ENCODE peak calls at places on chromosomes 13 and 19, in ten cellular contexts. U, A, D, O, Q, G, S, R, K and M are unnamed samples.

GRCh38 chr19:17005000-17005399 is 21.6 kb downstream of the CPAMD8 start:
- DNase-seq in U (no peak), A (no peak), D (no peak), O (no peak), Q (no peak), G (no peak), S (no peak), R (peak), K (no peak), M (no peak)

GRCh38 chr13:89380101-89380500 is 1708.9 kb downstream of the SLITRK5 start:
- DNase-seq in U (no peak), A (no peak), D (no peak), O (no peak), Q (no peak), G (no peak), S (no peak), R (no peak), K (no peak), M (no peak)

GRCh38 chr19:52898101-52898500 is 666 bp upstream of the ZNF320 start:
- DNase-seq in U (peak), A (no peak), D (no peak), O (no peak), Q (peak), G (peak), S (no peak), R (peak), K (no peak), M (no peak)

GRCh38 chr13:47499358-47500150 is 501.5 kb downstream of the SUCLA2 start:
- DNase-seq in U (no peak), A (no peak), D (no peak), O (peak), Q (no peak), G (no peak), S (peak), R (no peak), K (no peak), M (no peak)

GRCh38 chr13:29934531-29935308 is 84.3 kb upstream of the UBL3 start:
- DNase-seq in U (no peak), A (no peak), D (no peak), O (no peak), Q (no peak), G (no peak), S (no peak), R (no peak), K (no peak), M (no peak)

GRCh38 chr19:5314012-5314906 is 26.4 kb downstream of the PTPRS start:
- DNase-seq in U (no peak), A (no peak), D (no peak), O (peak), Q (no peak), G (no peak), S (no peak), R (no peak), K (no peak), M (no peak)

GRCh38 chr19:719081-719512 is 10.4 kb downstream of the PALM start:
- DNase-seq in U (no peak), A (no peak), D (no peak), O (no peak), Q (peak), G (peak), S (no peak), R (peak), K (no peak), M (no peak)

GRCh38 chr19:10036601-10037071 is 23.4 kb downstream of the RDH8 start:
- DNase-seq in U (no peak), A (no peak), D (no peak), O (no peak), Q (no peak), G (no peak), S (no peak), R (no peak), K (no peak), M (no peak)

GRCh38 chr19:38044267-38045111 is 137.5 kb downstream of the SIPA1L3 start:
- DNase-seq in U (no peak), A (no peak), D (no peak), O (no peak), Q (no peak), G (no peak), S (peak), R (no peak), K (no peak), M (no peak)

GRCh38 chr19:6516018-6516658 is 14.0 kb upstream of the TUBB4A start:
- DNase-seq in U (peak), A (peak), D (peak), O (no peak), Q (peak), G (peak), S (peak), R (peak), K (peak), M (peak)

GRCh38 chr13:106145997-106146864 is 389.2 kb downstream of the EFNB2 start:
- DNase-seq in U (no peak), A (no peak), D (no peak), O (no peak), Q (no peak), G (no peak), S (no peak), R (no peak), K (no peak), M (peak)

GRCh38 chr13:76992548-76993001 is 694 bp downstream of the CLN5 start:
- DNase-seq in U (peak), A (no peak), D (peak), O (no peak), Q (no peak), G (no peak), S (peak), R (peak), K (peak), M (peak)

GRCh38 chr19:27777726-27778125 is 1435.2 kb downstream of the UQCRFS1 start:
- DNase-seq in U (no peak), A (no peak), D (no peak), O (no peak), Q (no peak), G (no peak), S (no peak), R (peak), K (no peak), M (no peak)

GRCh38 chr13:23159205-23159586 is 21.6 kb upstream of the SGCG start:
- DNase-seq in U (peak), A (no peak), D (no peak), O (no peak), Q (peak), G (no peak), S (peak), R (peak), K (no peak), M (no peak)

GRCh38 chr19:1777149-1777548 is 23.8 kb downstream of the ONECUT3 start:
- DNase-seq in U (no peak), A (no peak), D (no peak), O (no peak), Q (no peak), G (no peak), S (no peak), R (no peak), K (no peak), M (no peak)

GRCh38 chr13:112056739-112057433 is 10.1 kb upstream of the SOX1 start:
- DNase-seq in U (no peak), A (no peak), D (no peak), O (no peak), Q (peak), G (no peak), S (no peak), R (peak), K (no peak), M (no peak)

GRCh38 chr13:38564751-38565150 is 122.1 kb upstream of the FREM2 start:
- DNase-seq in U (no peak), A (no peak), D (no peak), O (no peak), Q (no peak), G (no peak), S (peak), R (no peak), K (no peak), M (no peak)

GRCh38 chr13:61531383-61532065 is 115.9 kb upstream of the PCDH20 start:
- DNase-seq in U (no peak), A (no peak), D (no peak), O (peak), Q (no peak), G (no peak), S (no peak), R (no peak), K (no peak), M (no peak)
- H3K4me3 ChIP-seq in U (no peak), A (no peak), D (no peak), O (no peak), Q (no peak), G (no peak), S (no peak), R (no peak), K (no peak), M (no peak)

DNA sequence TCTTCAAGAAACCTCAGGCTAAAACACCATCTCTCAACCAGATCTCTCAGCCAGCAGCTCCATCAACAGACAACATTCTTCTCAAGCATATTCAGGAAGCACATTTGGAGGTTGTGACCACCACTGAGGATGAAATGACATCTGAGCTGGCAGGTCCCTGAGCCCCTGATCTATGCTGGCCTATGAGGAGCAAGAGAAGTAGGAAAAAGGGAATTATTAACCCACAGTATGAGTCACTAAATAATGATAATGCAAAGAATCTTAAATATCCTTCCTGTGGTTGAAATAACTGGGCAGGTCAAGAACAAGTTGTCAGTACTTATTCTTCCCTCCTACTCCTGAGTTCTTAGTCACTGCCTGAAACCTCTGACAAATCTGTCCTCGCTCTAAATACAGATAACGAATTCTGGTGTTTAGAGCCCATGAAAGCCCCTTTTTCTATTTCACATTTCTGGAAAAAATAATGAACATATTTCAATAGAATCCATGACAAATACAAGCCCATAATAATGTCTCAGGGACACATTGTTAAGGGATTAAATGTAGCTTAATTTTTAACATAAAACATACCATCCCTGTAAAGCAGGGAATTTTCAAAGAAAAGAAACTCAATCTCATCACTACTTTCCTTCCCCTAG is 225.8 kb upstream of the IRS2 start:
- DNase-seq in U (no peak), A (no peak), D (no peak), O (no peak), Q (no peak), G (no peak), S (peak), R (no peak), K (no peak), M (no peak)
- H3K4me3 ChIP-seq in U (no peak), A (no peak), D (no peak), O (no peak), Q (no peak), G (no peak), S (no peak), R (no peak), K (no peak), M (no peak)

GRCh38 chr13:33204130-33204927 is 81.2 kb downstream of the STARD13 start:
- DNase-seq in U (peak), A (peak), D (peak), O (no peak), Q (no peak), G (peak), S (peak), R (no peak), K (no peak), M (no peak)
- H3K4me3 ChIP-seq in U (peak), A (peak), D (peak), O (no peak), Q (no peak), G (peak), S (peak), R (no peak), K (peak), M (peak)

GRCh38 chr13:110697842-110698241 is 8.1 kb downstream of the CARS2 start:
- DNase-seq in U (no peak), A (no peak), D (no peak), O (no peak), Q (no peak), G (no peak), S (no peak), R (no peak), K (no peak), M (no peak)
- H3K4me3 ChIP-seq in U (no peak), A (no peak), D (no peak), O (no peak), Q (no peak), G (no peak), S (no peak), R (no peak), K (no peak), M (no peak)

GRCh38 chr13:99495478-99496321 is 5.6 kb upstream of the TM9SF2 start:
- DNase-seq in U (no peak), A (no peak), D (no peak), O (no peak), Q (no peak), G (no peak), S (no peak), R (no peak), K (no peak), M (no peak)

GRCh38 chr13:99498304-99499161 is 2.7 kb upstream of the TM9SF2 start:
- DNase-seq in U (peak), A (peak), D (peak), O (peak), Q (peak), G (peak), S (peak), R (peak), K (peak), M (peak)

GRCh38 chr13:99501135-99501951 is at the start of gene TM9SF2:
- DNase-seq in U (peak), A (peak), D (peak), O (peak), Q (peak), G (peak), S (peak), R (peak), K (peak), M (peak)

GRCh38 chr13:99500839-99501134 is 485 bp upstream of the TM9SF2 start:
- DNase-seq in U (no peak), A (no peak), D (no peak), O (no peak), Q (no peak), G (no peak), S (no peak), R (no peak), K (no peak), M (no peak)

DNA sequence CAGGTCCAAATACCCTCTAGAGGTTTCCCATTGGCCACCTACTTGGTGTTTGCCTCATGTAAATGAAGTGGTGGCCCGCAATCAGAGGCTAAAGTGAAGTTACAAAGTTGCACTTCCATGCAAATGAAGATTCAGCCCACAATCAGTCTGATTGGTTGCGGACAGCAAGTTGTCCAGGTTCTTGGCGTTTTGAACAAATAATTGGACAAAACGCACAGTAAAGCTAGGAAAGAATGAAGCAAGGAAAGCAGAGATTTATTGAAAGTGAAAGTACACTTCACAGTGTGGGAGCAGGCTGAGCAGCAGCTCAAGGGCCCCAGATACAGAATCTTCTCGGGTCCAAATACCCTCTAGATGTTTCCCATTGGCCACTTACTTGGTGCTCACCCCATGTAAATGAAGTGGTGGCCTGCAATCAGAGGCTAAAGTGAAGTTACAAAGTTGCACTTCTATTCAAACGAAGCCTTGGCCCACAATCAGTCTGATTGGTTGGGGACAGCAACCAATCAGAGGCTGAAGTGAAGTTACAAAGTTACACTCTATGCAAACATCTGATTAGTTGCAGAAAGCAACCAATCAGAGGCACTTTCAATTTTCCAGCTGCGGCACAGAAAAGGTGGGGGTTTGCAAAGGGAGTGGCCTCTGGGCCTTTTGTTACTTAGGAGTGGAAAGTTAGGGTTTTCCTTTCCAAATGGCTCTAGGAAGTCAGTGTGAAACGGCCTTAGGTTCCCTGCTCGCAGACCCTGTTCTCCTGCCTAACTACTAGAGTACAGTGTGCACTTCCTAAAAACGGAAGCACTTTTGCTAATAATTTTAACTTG is 4.7 kb upstream of the TM9SF2 start:
- DNase-seq in U (peak), A (peak), D (no peak), O (peak), Q (no peak), G (peak), S (peak), R (peak), K (peak), M (peak)
- H3K4me3 ChIP-seq in U (peak), A (peak), D (peak), O (peak), Q (no peak), G (peak), S (no peak), R (no peak), K (peak), M (peak)